ENCODE peak calls at places on chromosomes 5 and 9, in eight cellular contexts. X is stimulated activated CD4-positive, alpha-beta T cell treated with anti-CD3 and anti-CD28 coated beads, TNF-alpha, amount 100 ng/mL, for 4 hours; U is HTR-8/SVneo; V is Caki2; J is M059J; A is esophagus squamous epithelium; C is renal cortical epithelial cell; N is pancreas. S is an unnamed sample.

GRCh38 chr5:107474361-107474723 is 196.4 kb downstream of the EFNA5 start:
- DNase-seq in X (no peak), U (no peak), V (no peak), J (peak), A (no peak), C (no peak), N (no peak), S (no peak)

GRCh38 chr9:97480174-97480573 is 21.3 kb upstream of the TMOD1 start:
- DNase-seq in X (no peak), U (no peak), V (no peak), J (no peak), A (no peak), C (no peak), N (no peak), S (no peak)

GRCh38 chr5:175655411-175655810 is 2.5 kb upstream of the HRH2 start:
- DNase-seq in X (no peak), U (no peak), V (no peak), J (no peak), A (no peak), C (no peak), N (no peak), S (no peak)

GRCh38 chr9:109870365-109870764 is 90.4 kb downstream of the PALM2AKAP2 start:
- DNase-seq in X (no peak), U (no peak), V (no peak), J (no peak), A (no peak), C (no peak), N (no peak), S (no peak)

GRCh38 chr5:34008721-34009120 is 871 bp upstream of the AMACR start:
- DNase-seq in X (no peak), U (no peak), V (no peak), J (peak), A (no peak), C (no peak), N (no peak), S (no peak)

GRCh38 chr5:36686881-36687280 is 80.5 kb downstream of the SLC1A3 start:
- DNase-seq in X (no peak), U (no peak), V (no peak), J (no peak), A (no peak), C (no peak), N (no peak), S (no peak)

GRCh38 chr5:171477101-171477500 is 57.7 kb downstream of the FGF18 start:
- DNase-seq in X (no peak), U (no peak), V (no peak), J (no peak), A (no peak), C (no peak), N (no peak), S (no peak)

GRCh38 chr5:153476767-153477166 is 13.7 kb upstream of the GRIA1 start:
- DNase-seq in X (no peak), U (peak), V (no peak), J (peak), A (no peak), C (peak), N (no peak), S (no peak)

GRCh38 chr9:125659954-125660353 is 47.1 kb downstream of the MAPKAP1 start:
- DNase-seq in X (no peak), U (no peak), V (no peak), J (peak), A (no peak), C (peak), N (no peak), S (no peak)

GRCh38 chr5:51095481-51095880 is 287.8 kb upstream of the ISL1 start:
- DNase-seq in X (no peak), U (no peak), V (no peak), J (no peak), A (no peak), C (no peak), N (no peak), S (no peak)

GRCh38 chr5:166441-167372 is 24.6 kb upstream of the LRRC14B start:
- DNase-seq in X (no peak), U (no peak), V (no peak), J (no peak), A (no peak), C (no peak), N (peak), S (no peak)